ENCODE peak calls at places on chromosomes 1 and 21, in six cellular contexts. N is upper lobe of right lung, Y is fibroblast of the aortic adventitia, F is cardiac fibroblast, X is WTC11, Z is tibial nerve. L is an unnamed sample.

GRCh38 chr1:229230893-229231753 is 39.8 kb upstream of the RAB4A start:
- DNase-seq in Z (no peak), F (peak), X (peak), N (no peak), Y (no peak), L (no peak)

GRCh38 chr1:117740461-117740860 is 134.6 kb downstream of the TENT5C start:
- DNase-seq in N (no peak), F (no peak), Z (no peak), Y (no peak), X (no peak), L (no peak)

GRCh38 chr1:50271337-50271736 is 151.9 kb downstream of the DMRTA2 start:
- DNase-seq in N (no peak), Y (no peak), F (no peak), X (no peak), Z (no peak), L (no peak)

GRCh38 chr1:228148196-228148861 is 1.4 kb upstream of the GJC2 start:
- DNase-seq in Z (peak), Y (peak), F (peak), N (no peak), X (no peak), L (peak)

GRCh38 chr1:36717431-36717830 is 234.7 kb upstream of the CSF3R start:
- DNase-seq in F (no peak), X (no peak), Z (no peak), Y (no peak), N (no peak), L (no peak)

GRCh38 chr21:44484498-44485253 is 29.4 kb downstream of the LRRC3 start:
- DNase-seq in Z (no peak), Y (no peak), F (no peak), X (no peak), N (no peak), L (no peak)

GRCh38 chr1:11414921-11415538 is 63.9 kb upstream of the DISP3 start:
- DNase-seq in Z (no peak), X (no peak), Y (no peak), N (no peak), F (no peak), L (no peak)

GRCh38 chr1:92778371-92778770 is 6.5 kb downstream of the EVI5 start:
- DNase-seq in Y (peak), X (no peak), N (no peak), Z (no peak), F (no peak), L (no peak)

GRCh38 chr1:71548398-71548797 is 467.6 kb upstream of the ZRANB2 start:
- DNase-seq in N (no peak), X (no peak), F (no peak), Y (no peak), Z (no peak), L (no peak)

GRCh38 chr1:220363196-220363831 is 91.1 kb upstream of the RAB3GAP2 start:
- DNase-seq in N (no peak), Y (no peak), F (no peak), X (no peak), Z (no peak), L (peak)

GRCh38 chr1:178098262-178098661 is 4.4 kb downstream of the RASAL2 start:
- DNase-seq in Y (peak), X (no peak), F (peak), Z (no peak), N (no peak), L (no peak)

GRCh38 chr1:91940496-91940895 is 8.7 kb upstream of the BRDT start:
- DNase-seq in Y (no peak), F (no peak), X (no peak), N (no peak), Z (no peak), L (no peak)

GRCh38 chr1:12587981-12588620 is 29.9 kb downstream of the DHRS3 start:
- DNase-seq in X (no peak), N (no peak), Y (no peak), Z (no peak), F (peak), L (peak)

GRCh38 chr1:116476321-116476720 is 94.5 kb downstream of the CD58 start:
- DNase-seq in Y (no peak), Z (no peak), F (no peak), N (no peak), X (no peak), L (no peak)

GRCh38 chr1:235180916-235181315 is 19.9 kb upstream of the RBM34 start:
- DNase-seq in X (no peak), Y (no peak), N (no peak), F (no peak), Z (no peak), L (no peak)

GRCh38 chr1:16009030-16009460 is 5.0 kb downstream of the SRARP start:
- DNase-seq in X (peak), F (peak), N (peak), Z (peak), Y (peak), L (peak)

GRCh38 chr1:9558946-9559545 is 19.8 kb downstream of the SLC25A33 start:
- DNase-seq in F (no peak), N (no peak), Y (no peak), Z (no peak), X (no peak), L (no peak)

DNA sequence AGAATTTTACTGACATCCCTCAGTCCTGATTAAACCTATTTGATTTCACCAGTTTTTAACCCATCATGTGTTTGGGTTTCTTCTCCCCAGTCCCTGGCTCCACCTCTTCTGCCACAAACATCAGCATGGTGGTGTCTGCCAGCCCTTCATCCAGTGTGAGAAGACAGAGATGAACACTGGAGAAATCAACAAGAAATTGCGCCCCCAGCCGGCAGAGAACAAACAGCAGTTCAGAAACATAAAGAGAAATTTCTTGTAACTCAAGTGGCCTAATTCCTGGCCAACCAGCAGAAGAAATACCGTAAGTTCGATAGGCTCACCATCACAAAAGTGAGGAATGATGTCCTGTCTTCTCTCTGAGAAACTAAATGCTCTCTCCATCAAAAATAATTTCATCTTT is 18.3 kb downstream of the S100A11 start:
- DNase-seq in X (peak), Y (no peak), N (no peak), Z (no peak), F (no peak), L (peak)
- TF ChIP-seq CTCF in X (peak), Y (peak), N (peak), Z (no peak), F (peak), L (peak)

DNA sequence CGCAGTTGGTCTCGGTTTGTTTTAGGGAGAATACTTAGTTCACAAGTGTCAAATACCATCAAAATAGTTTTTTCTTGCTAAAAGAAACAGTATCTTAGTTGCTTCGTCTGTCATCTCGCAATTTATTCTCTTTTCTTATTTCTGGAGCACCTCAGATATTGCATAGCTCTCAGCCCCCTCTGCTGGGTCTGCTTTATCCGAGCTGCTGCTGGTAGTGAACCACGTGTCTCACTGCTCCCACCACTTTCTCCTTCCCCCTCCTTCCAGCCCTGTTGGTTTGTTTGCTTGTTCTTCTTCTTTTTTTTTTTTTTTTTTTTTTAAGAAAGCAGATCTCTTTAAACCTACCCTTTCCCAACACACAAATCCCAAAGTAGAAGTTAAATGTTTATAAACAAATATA is 170.8 kb downstream of the EDEM3 start:
- DNase-seq in F (no peak), N (no peak), Y (no peak), Z (no peak), X (no peak), L (no peak)
- TF ChIP-seq CTCF in F (no peak), N (no peak), Y (no peak), Z (no peak), X (no peak), L (no peak)

DNA sequence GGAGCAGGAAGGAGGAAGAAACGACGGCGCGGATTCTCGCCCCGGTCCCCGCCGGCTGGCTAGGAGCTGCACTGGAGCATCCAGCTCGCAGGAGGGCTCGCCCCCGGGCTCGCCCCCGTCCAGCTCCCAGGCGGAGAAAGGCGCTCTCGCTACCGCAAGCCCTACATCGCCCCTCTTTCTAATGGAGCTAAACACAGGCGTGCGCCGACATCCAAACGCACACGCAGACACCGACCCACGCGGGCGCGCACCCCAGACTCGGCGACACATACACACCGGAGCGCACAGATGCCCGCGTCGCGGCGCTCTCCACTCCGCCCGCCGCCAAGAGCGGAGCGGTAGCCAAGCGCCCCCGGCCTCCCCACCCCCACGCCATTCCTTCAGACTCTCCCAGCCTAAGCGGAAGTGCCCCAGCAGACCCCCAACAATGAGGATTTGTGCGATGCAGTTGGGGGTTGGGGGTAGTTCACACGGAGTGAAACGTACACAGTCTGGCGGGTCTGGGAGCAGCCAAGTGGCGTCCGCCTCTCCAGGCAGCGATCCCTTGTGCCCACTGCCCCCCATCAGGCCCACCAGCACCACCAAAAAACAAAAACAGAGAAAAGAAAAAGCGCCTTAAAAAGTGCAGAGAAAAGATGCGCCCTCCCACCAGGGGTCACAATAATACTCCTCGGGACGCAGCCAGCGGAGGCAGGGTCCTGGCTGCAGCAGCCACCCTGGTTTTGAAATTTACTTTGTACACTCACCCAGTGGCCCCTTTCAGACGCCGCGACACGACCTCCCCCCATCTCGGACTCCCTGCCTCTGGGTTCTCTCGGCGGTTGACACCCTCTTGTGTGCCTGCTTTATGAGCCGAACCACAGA is 1.4 kb downstream of the DAB1 start:
- DNase-seq in Z (no peak), F (peak), N (no peak), Y (peak), X (peak), L (peak)
- TF ChIP-seq CTCF in Z (peak), F (no peak), N (no peak), Y (no peak), X (no peak), L (peak)

DNA sequence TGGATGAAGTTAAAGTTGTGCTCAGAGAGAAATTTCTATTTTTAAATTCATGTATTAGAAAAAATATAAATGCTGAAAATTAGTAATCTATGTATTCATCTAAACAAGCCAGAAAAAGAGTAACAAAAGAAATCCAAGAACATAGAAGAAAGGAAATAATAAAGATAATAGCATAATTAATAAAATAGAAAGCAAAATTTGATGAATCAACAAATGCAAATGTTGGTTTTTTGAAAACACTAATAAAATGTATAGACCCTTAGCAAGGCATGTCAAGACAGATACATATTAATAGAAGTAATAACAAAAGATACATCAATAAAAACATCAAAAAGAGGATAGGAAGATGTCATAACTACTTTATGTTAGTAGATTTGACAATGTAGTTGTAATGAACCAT is 18.0 kb downstream of the F13B start:
- DNase-seq in F (no peak), Z (no peak), N (no peak), Y (no peak), X (no peak), L (no peak)
- TF ChIP-seq CTCF in F (no peak), Z (no peak), N (no peak), Y (no peak), X (no peak), L (no peak)

DNA sequence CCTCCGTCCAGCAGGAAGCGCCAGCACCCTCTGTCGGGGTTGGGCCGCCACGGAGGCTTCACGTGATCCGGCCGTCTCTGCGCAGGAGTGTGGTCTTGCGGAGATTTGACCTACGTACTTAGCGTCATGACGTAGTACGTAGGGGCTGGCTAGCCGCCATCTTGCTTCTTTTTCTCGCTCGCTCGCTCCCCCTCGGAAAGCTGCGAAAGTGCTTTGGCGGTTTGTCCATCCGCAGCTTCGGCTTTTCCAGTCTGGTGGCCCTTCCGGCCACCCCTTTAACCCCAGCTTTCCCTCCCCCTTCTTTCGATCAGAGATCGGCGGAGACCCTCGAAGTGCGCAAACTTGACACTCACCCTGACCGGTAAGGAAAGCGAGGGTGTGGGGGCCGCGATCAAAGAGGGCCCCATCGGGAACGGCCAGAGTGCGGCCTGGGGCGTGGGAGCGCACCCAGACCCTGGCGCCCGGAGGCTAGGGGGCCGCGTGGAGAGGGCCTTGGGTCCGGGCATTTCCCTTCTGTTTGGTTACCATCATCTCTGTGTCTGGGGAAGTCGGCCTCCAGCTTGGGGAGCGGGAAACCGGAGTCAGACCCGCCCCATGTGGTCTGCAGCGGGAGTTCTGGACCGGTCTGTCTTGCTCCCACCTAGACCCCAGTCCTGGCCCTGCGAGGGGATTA is at the start of gene PRRC2C:
- DNase-seq in Y (peak), X (peak), N (peak), F (peak), Z (peak), L (peak)
- TF ChIP-seq CTCF in Y (peak), X (no peak), N (peak), F (peak), Z (peak), L (peak)

GRCh38 chr1:59076612-59077011 is 220.3 kb upstream of the FGGY start:
- DNase-seq in Z (no peak), F (peak), X (no peak), N (no peak), Y (peak), L (peak)
- TF ChIP-seq CTCF in Z (peak), F (peak), X (no peak), N (peak), Y (peak), L (peak)

GRCh38 chr1:160779662-160780397 is 16.1 kb upstream of the LY9 start:
- DNase-seq in Z (no peak), Y (no peak), F (no peak), X (peak), N (no peak), L (no peak)

GRCh38 chr1:160776178-160776577 is 19.8 kb upstream of the LY9 start:
- DNase-seq in F (no peak), X (no peak), Y (no peak), Z (no peak), N (no peak), L (no peak)

GRCh38 chr1:160774886-160775719 is 20.9 kb upstream of the LY9 start:
- DNase-seq in N (no peak), F (no peak), Z (no peak), Y (no peak), X (no peak), L (no peak)

GRCh38 chr1:160778976-160779375 is 17.0 kb upstream of the LY9 start:
- DNase-seq in F (no peak), Y (no peak), N (no peak), Z (no peak), X (no peak), L (no peak)

DNA sequence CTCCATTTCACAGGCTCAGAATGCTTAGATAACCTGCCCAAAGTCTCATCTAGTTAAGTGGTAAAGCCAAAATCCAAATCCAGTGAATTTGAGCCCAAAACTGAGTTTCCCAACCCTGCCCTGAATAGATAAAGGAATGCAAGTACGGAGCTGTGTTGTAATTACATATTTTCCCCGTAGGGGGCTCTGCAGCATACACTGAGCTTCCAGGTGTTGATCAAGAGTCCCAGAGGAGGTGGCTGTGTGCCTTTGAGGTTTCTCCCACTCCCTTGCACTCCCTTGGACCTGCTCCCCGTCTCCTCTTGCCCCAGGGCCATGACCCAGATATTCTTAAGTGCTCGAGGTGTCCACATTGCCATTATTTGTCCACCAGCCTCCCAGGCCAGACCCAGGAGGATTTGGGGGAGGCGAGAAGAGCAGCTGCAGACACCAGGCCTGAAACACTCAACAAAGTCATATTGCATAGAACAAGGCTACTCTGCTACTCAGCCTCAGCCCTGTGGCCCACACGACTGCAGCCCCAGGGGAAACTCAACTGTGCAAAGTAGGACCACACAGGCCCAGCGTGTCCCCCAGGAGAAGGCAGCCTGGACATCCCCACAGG is 18.4 kb upstream of the LY9 start:
- DNase-seq in N (no peak), Z (no peak), F (peak), X (peak), Y (peak), L (peak)
- TF ChIP-seq CTCF in N (peak), Z (no peak), F (no peak), X (peak), Y (no peak), L (peak)

GRCh38 chr1:48940946-48941732 is 164.4 kb upstream of the BEND5 start:
- DNase-seq in Y (no peak), Z (no peak), F (no peak), X (no peak), N (no peak), L (no peak)
- TF ChIP-seq CTCF in Y (no peak), Z (no peak), F (no peak), X (no peak), N (no peak), L (no peak)

DNA sequence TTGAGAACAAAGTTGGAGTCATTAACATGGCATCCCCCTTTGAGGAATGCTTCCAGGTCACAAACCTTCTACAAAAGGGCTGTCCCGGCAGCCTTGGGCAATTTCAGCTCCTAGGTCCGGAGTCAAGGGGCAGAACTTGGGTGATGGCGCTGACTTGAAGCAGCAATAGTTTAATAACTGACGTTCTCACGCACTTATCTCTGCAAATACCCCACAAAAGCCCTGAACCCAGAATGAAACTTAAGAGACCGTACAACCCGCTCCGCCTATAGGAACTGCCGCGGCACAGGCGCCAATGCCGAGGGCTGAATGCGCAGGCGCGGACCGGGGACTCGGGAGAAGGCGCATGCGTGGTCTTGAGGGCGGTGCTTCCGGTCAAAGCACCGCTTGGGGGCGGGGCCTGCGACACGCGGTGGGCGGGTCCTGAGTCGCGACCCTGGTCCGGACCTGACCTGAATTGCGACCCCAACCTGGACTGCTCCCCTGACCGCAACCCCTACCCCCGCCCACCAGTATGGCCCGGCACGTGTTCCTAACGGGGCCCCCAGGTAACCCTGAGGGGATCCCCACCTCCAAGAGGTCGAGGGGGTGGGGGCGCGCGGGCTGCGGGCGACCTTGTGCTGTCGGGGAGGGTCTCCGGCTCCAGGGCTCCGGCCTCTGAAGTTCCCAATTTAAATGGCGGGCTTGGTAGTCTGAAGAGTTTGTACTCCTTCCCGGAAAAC is at the start of gene NTPCR:
- DNase-seq in X (peak), F (peak), Y (peak), N (peak), Z (peak), L (peak)
- TF ChIP-seq CTCF in X (no peak), F (peak), Y (peak), N (peak), Z (peak), L (no peak)

DNA sequence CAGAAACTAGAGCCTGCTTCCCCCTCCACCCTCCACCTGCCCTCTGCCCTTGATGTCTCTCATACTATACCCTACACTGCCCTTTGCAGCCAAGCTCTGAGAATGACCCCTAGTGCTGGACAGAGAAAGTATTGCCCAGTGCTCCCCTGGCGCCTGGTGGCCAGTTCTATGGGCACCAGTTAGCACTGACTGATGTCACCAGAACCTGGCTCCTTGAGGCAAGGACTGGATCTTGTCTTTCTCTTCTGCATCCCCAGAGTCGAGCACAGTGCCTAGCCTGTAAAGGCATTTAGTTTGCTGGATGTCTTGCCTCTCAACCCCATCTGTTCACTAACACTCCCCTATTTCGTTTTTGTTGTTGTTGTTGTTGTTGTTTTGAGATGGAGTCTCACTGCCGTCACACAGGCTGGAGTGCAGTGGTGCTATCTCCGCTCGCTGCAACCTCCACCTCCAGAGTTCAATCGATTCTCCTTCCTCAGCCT is 5.9 kb downstream of the PHLDA3 start:
- DNase-seq in F (peak), Y (no peak), X (no peak), Z (no peak), N (no peak), L (peak)
- TF ChIP-seq CTCF in F (peak), Y (peak), X (no peak), Z (peak), N (peak), L (peak)

L was measured in fibroblast of mammary gland.